ENCODE peak calls at places on chromosome 4, in ten cellular contexts. T is psoas muscle; J is lower leg skin; P is Panc1; M is heart right ventricle; D is CD8-positive, alpha-beta T cell; V is RWPE1; G is GM20000; W is GM23338; A is uterus. U is an unnamed sample.

GRCh38 chr4:179595671-179596410 is 2153.6 kb upstream of the AGA start:
- DNase-seq in P (no peak), G (no peak), V (no peak), J (no peak), W (no peak), A (no peak), M (no peak), T (no peak), D (no peak), U (no peak)

GRCh38 chr4:137651128-137651527 is 118.8 kb upstream of the PCDH18 start:
- DNase-seq in V (no peak), A (no peak), G (no peak), T (no peak), M (no peak), W (no peak), J (no peak), D (no peak), P (no peak), U (no peak)

GRCh38 chr4:22496165-22496813 is 19.6 kb downstream of the ADGRA3 start:
- DNase-seq in G (no peak), W (no peak), P (no peak), D (no peak), J (no peak), A (no peak), V (no peak), M (no peak), T (no peak), U (no peak)

GRCh38 chr4:105113800-105114199 is 32.9 kb upstream of the TET2 start:
- DNase-seq in G (no peak), P (no peak), W (no peak), D (no peak), A (no peak), V (no peak), T (no peak), M (no peak), J (no peak), U (no peak)

GRCh38 chr4:22667332-22667731 is 25.4 kb upstream of the GBA3 start:
- DNase-seq in G (no peak), T (no peak), W (no peak), V (no peak), J (no peak), D (no peak), M (no peak), A (no peak), P (no peak), U (no peak)

GRCh38 chr4:53490161-53490915 is 100.9 kb downstream of the LNX1 start:
- DNase-seq in P (no peak), T (no peak), W (no peak), A (no peak), M (no peak), D (no peak), V (no peak), G (no peak), J (no peak), U (no peak)

GRCh38 chr4:167622481-167623240 is 388.4 kb upstream of the SPOCK3 start:
- DNase-seq in M (no peak), W (peak), G (peak), J (no peak), D (peak), P (peak), T (peak), A (no peak), V (peak), U (no peak)

GRCh38 chr4:78247541-78248285 is 190.6 kb downstream of the FRAS1 start:
- DNase-seq in A (no peak), G (no peak), J (no peak), M (no peak), V (no peak), W (no peak), P (no peak), T (no peak), D (no peak), U (no peak)

GRCh38 chr4:150173420-150173819 is 95.2 kb downstream of the DCLK2 start:
- DNase-seq in V (no peak), M (no peak), G (no peak), J (no peak), T (no peak), A (no peak), D (no peak), W (no peak), P (no peak), U (no peak)

GRCh38 chr4:1408418-1408817 is 2.2 kb upstream of the NKX1-1 start:
- DNase-seq in J (no peak), D (no peak), V (no peak), M (no peak), W (peak), G (peak), A (no peak), P (no peak), T (no peak), U (no peak)

GRCh38 chr4:124555959-124556358 is 156.6 kb downstream of the ANKRD50 start:
- DNase-seq in V (no peak), M (no peak), P (no peak), T (no peak), G (no peak), W (no peak), J (no peak), D (no peak), A (no peak), U (no peak)

GRCh38 chr4:6748286-6748685 is 32.3 kb downstream of the BLOC1S4 start:
- DNase-seq in G (no peak), J (no peak), T (no peak), M (no peak), V (no peak), A (no peak), P (no peak), W (no peak), D (no peak), U (no peak)

DNA sequence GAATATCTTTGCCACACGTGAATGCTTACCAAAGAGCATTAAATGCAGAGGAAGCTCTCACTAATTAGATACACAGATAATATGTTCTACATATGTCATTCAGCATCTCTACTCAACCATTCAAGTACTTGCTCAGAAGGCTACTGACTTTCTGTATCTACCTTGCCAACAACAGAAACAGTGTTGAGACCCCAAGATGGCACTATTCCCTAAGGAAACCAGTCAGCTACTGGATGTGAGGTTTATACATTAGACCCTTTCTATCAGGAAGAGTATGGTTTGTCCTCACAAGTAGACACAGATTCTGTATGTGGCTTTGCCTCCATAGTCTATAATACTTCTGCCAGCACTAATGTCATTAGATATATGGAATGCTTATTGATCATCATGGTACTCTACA is 443.9 kb upstream of the INTU start:
- DNase-seq in W (peak), A (no peak), T (no peak), J (no peak), V (no peak), P (no peak), D (no peak), G (no peak), M (no peak), U (no peak)
- TF ChIP-seq CTCF in W (peak), A (no peak), T (no peak), J (no peak), V (no peak), P (no peak), D (no peak), G (no peak), M (peak), U (no peak)

GRCh38 chr4:181998588-181998987 is 244.6 kb upstream of the TENM3 start:
- DNase-seq in A (no peak), T (no peak), M (no peak), D (no peak), W (peak), V (no peak), P (no peak), G (no peak), J (no peak), U (no peak)
- TF ChIP-seq CTCF in A (no peak), T (no peak), M (no peak), D (no peak), W (peak), V (no peak), P (no peak), G (no peak), J (no peak), U (no peak)

GRCh38 chr4:36420111-36420679 is 138.8 kb downstream of the DTHD1 start:
- DNase-seq in T (no peak), A (no peak), W (no peak), G (no peak), M (no peak), J (no peak), P (no peak), D (no peak), V (no peak), U (no peak)

GRCh38 chr4:36411338-36411737 is 129.9 kb downstream of the DTHD1 start:
- DNase-seq in J (no peak), W (no peak), M (no peak), D (no peak), V (no peak), G (no peak), T (no peak), P (no peak), A (no peak), U (no peak)

DNA sequence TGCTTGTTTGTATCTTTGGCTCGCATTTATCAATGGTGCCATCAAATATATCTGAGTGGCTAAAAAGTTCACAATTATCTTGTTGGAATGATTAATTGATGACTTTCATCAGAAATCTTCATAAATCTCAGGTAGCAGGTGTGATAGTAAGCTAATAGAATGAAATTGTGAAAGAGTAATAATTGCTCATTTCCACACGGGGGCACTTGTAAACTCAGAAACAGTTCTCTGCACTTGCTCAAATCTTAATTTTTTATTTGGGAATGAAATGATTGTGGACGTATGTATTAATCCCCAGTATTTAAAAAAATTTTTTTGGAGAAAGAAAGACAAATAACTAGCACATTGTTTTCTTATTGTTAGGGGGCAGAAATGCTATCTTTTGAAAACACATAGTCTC is 132.8 kb downstream of the DTHD1 start:
- DNase-seq in T (no peak), D (no peak), J (no peak), M (no peak), A (no peak), W (peak), G (peak), V (peak), P (no peak), U (no peak)
- TF ChIP-seq CTCF in T (no peak), D (no peak), J (no peak), M (no peak), A (no peak), W (peak), G (peak), V (peak), P (peak), U (no peak)

DNA sequence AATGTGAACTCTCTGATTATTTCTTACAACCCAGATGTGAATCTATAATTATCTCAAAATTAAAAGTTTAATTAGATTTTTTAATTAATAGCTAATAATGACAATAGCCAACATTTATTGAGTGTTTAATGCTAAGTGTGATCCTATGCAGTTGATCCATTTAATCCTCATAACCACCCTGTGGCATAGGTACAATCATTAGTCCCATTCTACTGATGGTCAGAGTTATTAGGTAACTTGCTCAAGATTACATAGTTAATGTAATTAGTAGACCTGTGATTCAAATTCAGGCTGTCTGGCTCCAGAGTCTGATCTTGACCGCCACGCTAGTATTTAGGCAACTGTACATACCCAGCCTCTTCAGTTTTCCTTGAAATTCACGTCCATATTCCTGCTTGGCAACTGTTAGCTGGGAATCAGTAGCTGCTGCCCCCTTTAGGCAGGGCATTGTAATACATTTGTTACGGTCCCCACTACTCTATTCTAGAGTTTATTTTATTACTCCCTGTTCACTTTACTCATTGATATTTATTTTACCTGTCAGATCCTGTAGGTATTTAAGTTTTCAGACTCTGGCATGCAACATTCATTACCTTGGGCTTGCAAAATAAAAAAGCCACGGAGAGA is 20.6 kb upstream of the TEC start:
- DNase-seq in T (no peak), A (no peak), G (peak), J (no peak), P (no peak), D (no peak), M (no peak), W (peak), V (peak), U (no peak)
- TF ChIP-seq CTCF in T (peak), A (no peak), G (peak), J (no peak), P (peak), D (peak), M (peak), W (peak), V (peak), U (no peak)

GRCh38 chr4:67877086-67877485 is 6.7 kb downstream of the TMPRSS11D start:
- DNase-seq in A (no peak), M (no peak), V (no peak), W (no peak), G (no peak), T (no peak), J (no peak), P (no peak), D (no peak), U (no peak)

GRCh38 chr4:67875011-67875410 is 8.8 kb downstream of the TMPRSS11D start:
- DNase-seq in P (no peak), D (no peak), J (no peak), T (no peak), A (no peak), W (no peak), M (no peak), G (no peak), V (no peak), U (no peak)

GRCh38 chr4:67869580-67870190 is 14.1 kb downstream of the TMPRSS11D start:
- DNase-seq in T (no peak), G (no peak), A (no peak), V (no peak), W (no peak), P (no peak), M (no peak), D (no peak), J (no peak), U (no peak)

GRCh38 chr4:67873116-67873515 is 10.7 kb downstream of the TMPRSS11D start:
- DNase-seq in M (no peak), T (no peak), W (no peak), P (no peak), V (no peak), A (no peak), D (no peak), J (no peak), G (no peak), U (no peak)

DNA sequence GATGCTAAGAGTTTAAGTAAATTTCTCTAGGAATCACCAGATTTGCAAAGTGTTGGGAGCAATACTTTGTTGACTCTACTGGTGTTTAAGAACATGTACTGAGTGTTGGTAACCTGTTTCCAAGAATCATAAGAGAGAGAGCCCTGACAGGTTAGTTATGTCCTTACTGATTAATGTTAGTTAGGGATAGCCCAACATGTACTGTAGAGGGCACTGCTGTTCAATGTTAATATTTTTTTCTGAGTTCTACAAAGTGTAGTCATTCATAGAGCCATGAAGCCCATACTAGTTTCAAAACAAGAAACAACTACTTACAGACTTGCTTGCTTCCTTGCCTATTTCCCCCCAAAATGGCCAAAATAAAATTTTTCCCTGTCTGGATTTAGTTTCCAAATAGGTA is 11.9 kb downstream of the TMPRSS11D start:
- DNase-seq in V (peak), J (no peak), T (no peak), A (no peak), M (no peak), D (no peak), P (peak), G (peak), W (peak), U (no peak)
- TF ChIP-seq CTCF in V (peak), J (no peak), T (no peak), A (no peak), M (no peak), D (no peak), P (peak), G (peak), W (peak), U (no peak)

DNA sequence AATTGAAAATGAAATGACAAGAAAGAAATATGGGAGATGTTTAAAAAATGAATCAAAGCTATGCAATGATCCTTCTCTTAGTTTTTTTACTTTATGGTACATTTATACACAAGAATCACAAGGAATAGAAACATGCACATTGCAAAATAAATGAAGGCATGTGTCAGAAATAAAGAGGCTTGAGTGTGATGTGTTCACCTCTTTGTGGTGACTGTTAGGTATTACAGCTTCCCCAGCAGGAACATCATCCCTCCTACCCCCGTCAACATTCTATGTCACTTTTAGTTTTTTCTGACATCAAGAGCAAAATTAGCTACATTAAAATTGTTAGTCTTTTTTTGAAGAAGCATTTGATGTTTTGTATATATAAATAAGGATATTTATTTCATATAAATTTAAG is 214.8 kb downstream of the SLC4A4 start:
- DNase-seq in D (no peak), A (no peak), W (peak), J (no peak), T (no peak), P (no peak), V (peak), M (no peak), G (peak), U (no peak)
- TF ChIP-seq CTCF in D (no peak), A (no peak), W (peak), J (no peak), T (peak), P (peak), V (no peak), M (peak), G (no peak), U (no peak)

DNA sequence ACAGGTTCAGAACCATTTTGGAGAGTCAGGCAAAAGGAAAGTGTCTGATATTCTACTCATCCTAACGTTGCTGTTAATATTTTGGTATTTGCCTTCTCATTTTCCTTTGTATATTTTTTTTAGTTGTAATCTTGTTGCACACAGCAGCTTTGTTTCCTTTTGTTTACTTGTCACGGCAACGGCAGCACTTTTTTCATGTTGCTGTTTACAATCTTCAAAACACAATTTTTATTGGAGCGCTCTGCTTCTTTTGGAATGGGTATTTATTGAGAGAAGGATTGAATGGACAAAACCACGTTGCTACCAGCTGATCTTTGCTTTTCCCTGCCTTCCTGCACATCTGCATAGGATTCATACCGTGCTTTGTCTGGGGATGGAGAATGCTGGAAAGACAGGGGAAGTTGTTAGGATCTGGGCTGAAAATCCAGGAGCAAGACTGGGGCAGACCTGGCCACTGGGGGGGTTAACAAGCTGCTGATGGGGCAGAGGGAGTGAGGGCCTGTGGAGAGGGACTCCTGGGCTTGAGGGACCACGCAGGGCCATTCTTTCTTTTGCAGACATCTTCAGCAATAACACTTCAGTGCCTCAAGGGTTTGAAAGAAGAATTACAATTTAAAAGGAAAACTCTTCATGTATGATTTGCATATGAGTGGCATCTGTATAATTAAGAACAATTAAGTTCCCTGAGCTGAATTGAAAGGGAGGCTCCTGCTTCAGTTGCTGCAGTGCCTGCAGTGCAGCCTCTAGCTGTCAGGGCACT is 69.8 kb downstream of the TMEM131L start:
- DNase-seq in V (no peak), G (no peak), P (no peak), W (peak), A (no peak), J (no peak), T (no peak), M (no peak), D (no peak), U (no peak)
- TF ChIP-seq CTCF in V (no peak), G (no peak), P (no peak), W (no peak), A (no peak), J (no peak), T (no peak), M (no peak), D (no peak), U (no peak)

GRCh38 chr4:8090312-8090711 is 68.3 kb downstream of the ABLIM2 start:
- DNase-seq in D (no peak), A (no peak), J (no peak), P (peak), G (no peak), T (peak), W (no peak), M (peak), V (peak), U (no peak)
- TF ChIP-seq CTCF in D (no peak), A (no peak), J (no peak), P (no peak), G (no peak), T (no peak), W (no peak), M (no peak), V (no peak), U (no peak)

GRCh38 chr4:112189754-112190153 is 41.8 kb upstream of the AP1AR start:
- DNase-seq in T (no peak), J (no peak), D (no peak), V (no peak), G (no peak), P (no peak), A (no peak), W (peak), M (no peak), U (no peak)
- TF ChIP-seq CTCF in T (no peak), J (no peak), D (no peak), V (peak), G (no peak), P (peak), A (no peak), W (peak), M (peak), U (no peak)

U was measured in activated B cell treated with CpG ODN at 0.5 μM for 24 hours.